ENCODE peak calls at places on chromosomes 11 and 22, in nine cellular contexts. G is tibial artery, H is H54, Q is AG09319, N is HuH-7, P is upper lobe of right lung, D is NCI-H345, F is EH, W is adipocyte. L is an unnamed sample.

GRCh38 chr11:72752088-72752914 is at the start of gene ARAP1:
- DNase-seq in H (peak), W (peak), G (peak), D (peak), F (peak), P (peak), N (peak), Q (no peak), L (peak)

GRCh38 chr11:69615545-69616278 is 25.2 kb upstream of the CCND1 start:
- DNase-seq in N (peak), W (no peak), Q (no peak), D (no peak), H (no peak), G (no peak), P (no peak), F (no peak), L (no peak)

GRCh38 chr11:1298695-1299492 is 10.5 kb downstream of the TOLLIP start:
- DNase-seq in F (peak), P (peak), W (peak), G (peak), H (no peak), D (peak), N (peak), Q (peak), L (no peak)

GRCh38 chr11:49995559-49995958 is 13.2 kb upstream of the OR4C12 start:
- DNase-seq in H (peak), D (peak), G (no peak), W (peak), N (peak), P (no peak), F (peak), Q (peak), L (peak)

GRCh38 chr22:46801826-46802607 is 39.6 kb downstream of the TBC1D22A start:
- DNase-seq in F (no peak), Q (no peak), N (no peak), D (no peak), P (peak), W (no peak), G (no peak), H (no peak), L (no peak)

GRCh38 chr11:30228323-30228884 is 2.4 kb upstream of the FSHB start:
- DNase-seq in W (no peak), Q (no peak), P (no peak), D (no peak), F (no peak), N (no peak), G (no peak), H (no peak), L (no peak)

GRCh38 chr11:112958670-112959069 is 2.5 kb upstream of the NCAM1 start:
- DNase-seq in N (no peak), Q (no peak), W (no peak), G (no peak), P (no peak), F (peak), H (peak), D (no peak), L (no peak)

GRCh38 chr22:50118557-50119168 is 28.9 kb downstream of the MOV10L1 start:
- DNase-seq in N (no peak), F (peak), H (peak), Q (peak), D (no peak), W (peak), G (no peak), P (no peak), L (no peak)

GRCh38 chr22:22949953-22950352 is 62.3 kb downstream of the IGLL5 start:
- DNase-seq in W (no peak), F (no peak), G (no peak), N (no peak), Q (no peak), D (no peak), P (no peak), H (no peak), L (no peak)

GRCh38 chr22:46849951-46850350 is 87.5 kb downstream of the TBC1D22A start:
- DNase-seq in G (no peak), D (no peak), P (no peak), Q (no peak), H (no peak), W (no peak), N (no peak), F (no peak), L (no peak)

GRCh38 chr22:41047741-41048140 is 44.7 kb upstream of the EP300 start:
- DNase-seq in W (peak), G (no peak), Q (no peak), H (no peak), D (no peak), N (no peak), P (no peak), F (no peak), L (no peak)

GRCh38 chr11:113316251-113316650 is 1.9 kb downstream of the TTC12 start:
- DNase-seq in D (no peak), Q (no peak), H (no peak), W (no peak), P (no peak), G (no peak), F (no peak), N (no peak), L (no peak)

GRCh38 chr22:46056169-46057041 is 79.4 kb upstream of the WNT7B start:
- DNase-seq in W (peak), G (peak), P (peak), H (no peak), F (peak), Q (no peak), N (no peak), D (no peak), L (no peak)

GRCh38 chr11:3232956-3233355 is 739 bp upstream of the MRGPRE start:
- DNase-seq in G (no peak), W (no peak), F (no peak), Q (no peak), P (no peak), H (no peak), N (no peak), D (no peak), L (no peak)

GRCh38 chr11:75823415-75823814 is 8.4 kb downstream of the UVRAG start:
- DNase-seq in Q (no peak), P (no peak), G (no peak), H (no peak), N (no peak), F (no peak), W (no peak), D (no peak), L (no peak)

GRCh38 chr11:2541881-2542361 is 97.1 kb downstream of the KCNQ1 start:
- DNase-seq in H (no peak), W (no peak), D (no peak), N (no peak), P (peak), F (no peak), Q (no peak), G (no peak), L (no peak)

GRCh38 chr11:122882809-122883681 is 486 bp downstream of the JHY start:
- DNase-seq in D (peak), N (no peak), W (peak), H (peak), F (peak), P (peak), G (peak), Q (peak), L (peak)

GRCh38 chr22:22002526-22003055 is 20.0 kb upstream of the TOP3B start:
- DNase-seq in H (no peak), Q (no peak), G (no peak), P (no peak), W (no peak), D (no peak), F (no peak), N (no peak), L (no peak)

GRCh38 chr11:134639586-134640330 is 227.7 kb upstream of the B3GAT1 start:
- DNase-seq in F (no peak), G (no peak), D (no peak), N (no peak), W (no peak), Q (no peak), H (peak), P (peak), L (no peak)

GRCh38 chr11:128886401-128887119 is 4.6 kb upstream of the KCNJ5 start:
- DNase-seq in F (no peak), H (no peak), P (no peak), D (peak), W (no peak), G (no peak), Q (no peak), N (no peak), L (peak)

GRCh38 chr11:92854162-92854561 is 115.3 kb upstream of the MTNR1B start:
- DNase-seq in P (no peak), N (no peak), D (no peak), W (no peak), F (no peak), G (no peak), Q (no peak), H (no peak), L (no peak)

GRCh38 chr11:60985991-60986915 is 14.8 kb downstream of the CD6 start:
- DNase-seq in P (peak), H (peak), Q (no peak), D (no peak), W (peak), N (no peak), F (peak), G (no peak), L (no peak)

GRCh38 chr11:19970944-19971343 is 189.3 kb downstream of the DBX1 start:
- DNase-seq in D (no peak), Q (no peak), P (no peak), H (no peak), F (no peak), N (no peak), G (no peak), W (no peak), L (no peak)

GRCh38 chr22:22248878-22249277 is 4.3 kb downstream of the VPREB1 start:
- DNase-seq in W (no peak), P (no peak), Q (no peak), D (no peak), G (no peak), H (no peak), N (no peak), F (no peak), L (no peak)